ENCODE peak calls at places on chromosome 11, in ten cellular contexts. B is psoas muscle, S is lower leg skin, X is cardiac muscle cell, P is A549, Z is endothelial cell, H is thoracic aorta, J is PC-9, Q is osteocyte, C is cardiac fibroblast. R is an unnamed sample.

GRCh38 chr11:100890779-100891178 is 203.7 kb downstream of the ARHGAP42 start:
- DNase-seq in P (no peak), S (no peak), C (peak), H (no peak), J (no peak), Q (no peak), X (no peak), B (no peak), Z (no peak), R (no peak)

GRCh38 chr11:67413266-67413797 is 2.1 kb upstream of the CARNS1 start:
- DNase-seq in P (no peak), X (no peak), Q (no peak), Z (no peak), H (no peak), C (no peak), S (no peak), J (no peak), B (no peak), R (no peak)

GRCh38 chr11:10441652-10442503 is 13.2 kb upstream of the AMPD3 start:
- DNase-seq in C (no peak), Z (no peak), P (no peak), B (no peak), H (no peak), S (no peak), Q (no peak), J (no peak), X (no peak), R (peak)

GRCh38 chr11:106424111-106424510 is 346.6 kb downstream of the AASDHPPT start:
- DNase-seq in X (no peak), B (no peak), Z (no peak), C (peak), Q (no peak), J (peak), H (no peak), P (no peak), S (no peak), R (no peak)

GRCh38 chr11:18773104-18773503 is 18.5 kb downstream of the PTPN5 start:
- DNase-seq in B (no peak), J (no peak), H (no peak), S (no peak), P (no peak), Q (no peak), X (no peak), Z (no peak), C (no peak), R (no peak)

GRCh38 chr11:63609971-63610580 is 4.2 kb downstream of the PLAAT3 start:
- DNase-seq in S (no peak), J (no peak), P (no peak), Z (no peak), X (no peak), C (no peak), Q (no peak), H (no peak), B (no peak), R (no peak)

GRCh38 chr11:91871791-91872190 is 352.8 kb upstream of the FAT3 start:
- DNase-seq in P (no peak), B (no peak), C (no peak), S (no peak), X (no peak), J (no peak), Q (no peak), H (no peak), Z (no peak), R (no peak)

GRCh38 chr11:116896211-116896610 is 58.8 kb upstream of the APOA1 start:
- DNase-seq in B (no peak), Z (no peak), J (no peak), Q (no peak), H (no peak), C (no peak), X (no peak), P (no peak), S (no peak), R (no peak)

GRCh38 chr11:17411418-17411817 is 23.0 kb upstream of the KCNJ11 start:
- DNase-seq in H (no peak), P (no peak), B (no peak), C (no peak), S (no peak), Q (no peak), X (no peak), Z (no peak), J (no peak), R (no peak)

GRCh38 chr11:1283091-1283511 is 26.3 kb downstream of the TOLLIP start:
- DNase-seq in H (no peak), Z (no peak), J (no peak), C (no peak), Q (no peak), P (no peak), X (no peak), S (no peak), B (peak), R (no peak)

GRCh38 chr11:106990322-106990721 is 28.0 kb downstream of the GUCY1A2 start:
- DNase-seq in H (no peak), P (no peak), C (no peak), Z (no peak), J (no peak), B (peak), Q (no peak), X (no peak), S (no peak), R (no peak)

GRCh38 chr11:20355221-20356219 is 8.0 kb upstream of the HTATIP2 start:
- DNase-seq in J (peak), H (no peak), B (no peak), Z (peak), P (peak), Q (no peak), X (peak), S (no peak), C (peak), R (peak)

GRCh38 chr11:1012740-1013627 is 23.5 kb downstream of the MUC6 start:
- DNase-seq in X (no peak), Z (no peak), C (no peak), S (no peak), Q (no peak), P (no peak), B (no peak), H (no peak), J (no peak), R (no peak)

GRCh38 chr11:94574193-94574961 is 7.2 kb downstream of the PIWIL4 start:
- DNase-seq in H (no peak), B (no peak), C (peak), X (no peak), P (no peak), S (peak), J (no peak), Q (no peak), Z (no peak), R (no peak)

GRCh38 chr11:121023848-121024751 is at the start of gene TBCEL:
- DNase-seq in C (peak), J (peak), Q (peak), S (peak), H (peak), Z (peak), B (peak), X (peak), P (peak), R (peak)

GRCh38 chr11:130180491-130180890 is 20.9 kb downstream of the ST14 start:
- DNase-seq in Z (no peak), X (no peak), S (no peak), H (no peak), B (no peak), J (peak), Q (no peak), P (no peak), C (peak), R (no peak)

GRCh38 chr11:441418-442274 is at the start of gene ANO9:
- DNase-seq in Q (no peak), S (no peak), Z (no peak), H (no peak), B (peak), J (peak), X (peak), C (no peak), P (no peak), R (peak)

GRCh38 chr11:15779518-15779917 is 576.8 kb downstream of the SOX6 start:
- DNase-seq in B (no peak), Z (no peak), J (no peak), X (no peak), S (no peak), H (no peak), C (no peak), P (no peak), Q (no peak), R (no peak)

GRCh38 chr11:128424271-128424709 is 163.1 kb downstream of the ETS1 start:
- DNase-seq in P (no peak), J (no peak), C (peak), B (peak), S (no peak), X (peak), H (no peak), Q (no peak), Z (no peak), R (no peak)

GRCh38 chr11:74783241-74783871 is 34.7 kb downstream of the RNF169 start:
- DNase-seq in Q (no peak), P (no peak), S (peak), B (no peak), X (no peak), Z (no peak), H (no peak), J (peak), C (peak), R (no peak)

GRCh38 chr11:83054001-83054400 is 17.7 kb downstream of the RAB30 start:
- DNase-seq in Q (no peak), C (no peak), J (no peak), B (no peak), S (no peak), H (no peak), P (no peak), Z (no peak), X (no peak), R (no peak)

GRCh38 chr11:60887531-60887930 is 18.9 kb downstream of the PRPF19 start:
- DNase-seq in X (peak), S (no peak), Q (no peak), H (no peak), C (peak), B (no peak), P (peak), J (no peak), Z (peak), R (peak)

GRCh38 chr11:73204711-73205121 is 13.4 kb upstream of the P2RY2 start:
- DNase-seq in P (no peak), X (no peak), C (no peak), J (no peak), Q (no peak), B (peak), S (no peak), Z (no peak), H (no peak), R (no peak)

GRCh38 chr11:76279038-76279437 is 72.7 kb upstream of the WNT11 start:
- DNase-seq in J (no peak), Z (no peak), H (no peak), S (no peak), P (no peak), B (no peak), Q (no peak), X (no peak), C (no peak), R (no peak)

GRCh38 chr11:79263001-79263400 is 177.8 kb downstream of the TENM4 start:
- DNase-seq in B (no peak), X (no peak), P (no peak), Q (no peak), H (no peak), Z (no peak), S (no peak), C (no peak), J (no peak), R (no peak)

GRCh38 chr11:43578346-43579170 is 102.0 kb upstream of the HSD17B12 start:
- DNase-seq in B (no peak), C (peak), J (no peak), S (no peak), Z (no peak), X (no peak), H (no peak), Q (peak), P (no peak), R (no peak)

GRCh38 chr11:119324124-119324665 is 7.3 kb upstream of the MCAM start:
- DNase-seq in P (no peak), C (no peak), B (no peak), H (no peak), Z (no peak), S (no peak), Q (no peak), J (no peak), X (no peak), R (no peak)

GRCh38 chr11:77561257-77561656 is 28.5 kb upstream of the AQP11 start:
- DNase-seq in Q (peak), S (no peak), B (no peak), H (no peak), Z (no peak), X (no peak), C (no peak), P (no peak), J (no peak), R (no peak)

GRCh38 chr11:97965849-97966646 is 1054.7 kb upstream of the CNTN5 start:
- DNase-seq in B (no peak), J (peak), H (no peak), P (no peak), Z (no peak), S (no peak), C (peak), Q (no peak), X (no peak), R (no peak)

GRCh38 chr11:118895093-118896039 is 11.7 kb downstream of the CXCR5 start:
- DNase-seq in S (no peak), J (no peak), P (no peak), Q (peak), H (no peak), Z (no peak), X (no peak), C (no peak), B (peak), R (peak)

GRCh38 chr11:133793271-133793848 is 52.0 kb downstream of the SPATA19 start:
- DNase-seq in J (no peak), P (no peak), S (no peak), Z (no peak), H (no peak), Q (no peak), C (no peak), X (no peak), B (no peak), R (no peak)

GRCh38 chr11:64271339-64272132 is 12.9 kb downstream of the BAD start:
- DNase-seq in C (peak), S (peak), J (peak), X (peak), P (peak), H (peak), Z (peak), B (peak), Q (peak), R (peak)

GRCh38 chr11:108559904-108560303 is 33.7 kb downstream of the EXPH5 start:
- DNase-seq in J (no peak), X (no peak), Q (peak), S (no peak), H (no peak), B (no peak), Z (no peak), C (peak), P (no peak), R (no peak)

GRCh38 chr11:64267207-64267945 is 16.0 kb downstream of the PLCB3 start:
- DNase-seq in Z (no peak), C (peak), X (no peak), B (peak), Q (no peak), H (no peak), J (peak), P (no peak), S (no peak), R (no peak)

GRCh38 chr11:68471360-68472340 is 11.1 kb downstream of the PPP6R3 start:
- DNase-seq in B (no peak), H (no peak), C (peak), J (no peak), P (no peak), Q (peak), S (no peak), Z (no peak), X (no peak), R (peak)

GRCh38 chr11:24592342-24592741 is 95.5 kb downstream of the LUZP2 start:
- DNase-seq in X (no peak), Z (no peak), P (no peak), B (no peak), Q (no peak), H (no peak), S (no peak), C (no peak), J (no peak), R (no peak)

GRCh38 chr11:134466035-134466908 is 54.2 kb upstream of the B3GAT1 start:
- DNase-seq in X (no peak), B (no peak), S (no peak), C (no peak), P (no peak), H (no peak), Z (no peak), Q (no peak), J (no peak), R (no peak)

GRCh38 chr11:12099132-12099873 is 11.1 kb upstream of the MICAL2 start:
- DNase-seq in B (no peak), P (no peak), H (no peak), X (no peak), Z (no peak), J (no peak), Q (no peak), C (peak), S (no peak), R (no peak)
- TF ChIP-seq CTCF in B (no peak), P (no peak), H (no peak), X (peak), Z (no peak), J (no peak), Q (no peak), C (peak), S (no peak), R (no peak)

GRCh38 chr11:85459304-85459703 is 167.8 kb downstream of the DLG2 start:
- DNase-seq in X (no peak), Q (no peak), P (no peak), B (no peak), H (no peak), S (no peak), Z (no peak), J (no peak), C (no peak), R (no peak)

DNA sequence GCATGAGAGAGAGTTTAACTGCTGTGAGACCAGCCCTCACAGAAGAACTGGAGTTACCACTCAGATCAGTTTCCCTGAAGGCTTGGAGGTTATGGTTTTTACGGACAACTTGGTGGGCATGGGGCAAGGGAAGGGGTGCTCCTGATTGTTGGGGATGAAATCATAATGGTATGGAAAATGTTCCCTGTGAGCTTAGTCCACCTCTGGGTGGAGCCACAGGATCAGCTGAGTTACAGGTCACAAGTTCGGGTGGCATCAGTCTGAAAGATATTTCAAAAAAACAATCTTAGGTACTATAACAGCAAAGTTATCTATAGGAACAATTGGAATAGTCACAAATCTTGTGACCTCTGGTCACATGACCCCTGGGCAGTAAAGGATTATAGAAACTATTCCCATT is 162.9 kb downstream of the DLG2 start:
- DNase-seq in C (no peak), B (no peak), H (no peak), Z (no peak), Q (no peak), S (no peak), X (no peak), J (no peak), P (no peak), R (no peak)
- TF ChIP-seq CTCF in C (no peak), B (peak), H (no peak), Z (no peak), Q (no peak), S (no peak), X (no peak), J (no peak), P (no peak), R (no peak)

DNA sequence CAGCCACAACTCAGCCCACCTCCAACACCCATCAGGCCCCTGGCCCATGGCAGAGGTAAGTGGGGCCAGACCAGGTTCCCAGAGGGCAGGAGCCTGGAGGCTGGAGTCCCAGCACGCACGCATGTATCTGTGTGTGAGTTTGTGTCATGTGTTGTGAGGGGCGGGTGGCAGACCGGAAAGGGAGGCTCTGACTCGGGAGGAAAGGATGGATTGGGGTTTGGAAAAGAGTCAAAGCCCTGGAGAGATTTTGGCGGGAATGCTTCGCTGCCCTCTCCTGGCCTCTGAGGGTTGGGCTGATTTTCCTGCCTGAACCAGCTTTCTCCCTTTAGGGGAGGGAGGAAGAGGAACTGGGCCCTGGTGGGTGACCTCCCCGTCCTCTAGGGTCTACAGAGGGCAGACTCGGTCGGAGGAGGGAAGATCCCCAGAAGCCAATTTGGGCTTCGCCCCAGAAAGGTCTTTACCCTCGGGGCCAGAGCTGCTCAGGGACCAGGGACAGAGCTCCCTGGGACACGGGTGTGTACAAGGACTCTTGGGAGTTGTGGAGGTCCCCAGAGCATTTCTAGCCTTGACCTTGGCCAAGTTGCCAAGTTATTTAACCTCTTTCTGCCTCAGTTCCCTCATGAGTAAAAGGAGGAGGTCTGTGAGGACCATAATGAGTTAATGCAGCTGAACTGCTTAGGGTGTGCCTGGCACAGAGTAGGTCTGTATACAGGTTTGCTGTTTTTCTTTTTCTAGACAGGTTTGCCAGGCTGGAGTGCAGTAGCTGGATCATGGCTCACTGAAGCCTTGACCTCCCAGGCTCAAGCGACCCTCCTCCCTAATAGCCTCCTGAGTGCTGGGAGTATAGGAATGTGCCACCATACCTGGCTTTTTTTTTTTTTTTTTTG is 6.9 kb downstream of the C11orf68 start:
- DNase-seq in H (no peak), X (peak), S (no peak), Z (no peak), Q (no peak), P (peak), J (peak), C (peak), B (peak), R (no peak)
- TF ChIP-seq CTCF in H (peak), X (peak), S (no peak), Z (no peak), Q (peak), P (peak), J (no peak), C (peak), B (peak), R (no peak)

DNA sequence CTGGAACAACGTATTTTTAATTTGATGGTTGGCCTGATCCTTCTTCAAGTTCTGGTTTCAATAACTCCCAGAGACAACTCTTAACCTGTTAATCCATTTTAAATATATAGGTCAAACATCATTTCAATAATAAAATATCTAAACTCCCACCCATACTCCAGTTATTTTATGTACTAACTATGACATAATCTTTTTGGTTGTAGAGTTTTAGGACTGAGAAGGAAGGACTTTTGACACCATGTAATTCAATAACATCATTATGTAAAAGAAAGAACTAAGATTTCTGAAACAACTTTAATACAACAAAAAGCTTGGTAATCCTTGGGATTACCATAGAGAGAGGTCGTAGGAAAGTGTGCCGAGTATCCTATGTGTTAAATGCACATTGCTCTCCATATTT is 31.5 kb downstream of the VSIG10L2 start:
- DNase-seq in Q (no peak), B (no peak), X (no peak), Z (no peak), P (no peak), J (no peak), C (no peak), H (no peak), S (no peak), R (no peak)
- TF ChIP-seq CTCF in Q (no peak), B (no peak), X (no peak), Z (no peak), P (no peak), J (no peak), C (no peak), H (no peak), S (no peak), R (no peak)

GRCh38 chr11:45147017-45147728 is 734 bp downstream of the PRDM11 start:
- DNase-seq in C (peak), S (peak), B (peak), X (peak), J (peak), H (peak), Q (peak), Z (peak), P (peak), R (peak)
- TF ChIP-seq CTCF in C (no peak), S (no peak), B (no peak), X (no peak), J (no peak), H (no peak), Q (peak), Z (no peak), P (no peak), R (no peak)